ENCODE peak calls at places on chromosomes 2 and 18, in seven cellular contexts. One of them, this sample, is unnamed.

GRCh38 chr2:39642054-39642742 is 23.5 kb upstream of the TMEM178A start:
- DNase-seq in stimulated activated naive CD8-positive, alpha-beta T cell treated with anti-CD3 and anti-CD28 coated beads, Interleukin-15, amount 100 ng/mL, for 72 hours: no peak
- DNase-seq in AG09309: peak
- DNase-seq in activated effector memory CD4-positive, alpha-beta T cell treated with anti-CD3 and anti-CD28 coated beads, Interleukin-2, amount 50 U/mL, for 16 hours: no peak
- DNase-seq in choroid plexus epithelial cell: peak
- DNase-seq in CD8-positive, alpha-beta memory T cell: no peak
- DNase-seq in mucosa of gallbladder: peak
- DNase-seq in this sample: no peak

GRCh38 chr2:121689356-121689755 is 40.1 kb upstream of the CLASP1 start:
- DNase-seq in CD8-positive, alpha-beta memory T cell: no peak
- DNase-seq in AG09309: no peak
- DNase-seq in activated effector memory CD4-positive, alpha-beta T cell treated with anti-CD3 and anti-CD28 coated beads, Interleukin-2, amount 50 U/mL, for 16 hours: no peak
- DNase-seq in stimulated activated naive CD8-positive, alpha-beta T cell treated with anti-CD3 and anti-CD28 coated beads, Interleukin-15, amount 100 ng/mL, for 72 hours: no peak
- DNase-seq in mucosa of gallbladder: no peak
- DNase-seq in choroid plexus epithelial cell: peak
- DNase-seq in this sample: no peak

GRCh38 chr18:73979742-73980141 is 167.9 kb downstream of the FBXO15 start:
- DNase-seq in activated effector memory CD4-positive, alpha-beta T cell treated with anti-CD3 and anti-CD28 coated beads, Interleukin-2, amount 50 U/mL, for 16 hours: no peak
- DNase-seq in mucosa of gallbladder: no peak
- DNase-seq in CD8-positive, alpha-beta memory T cell: no peak
- DNase-seq in stimulated activated naive CD8-positive, alpha-beta T cell treated with anti-CD3 and anti-CD28 coated beads, Interleukin-15, amount 100 ng/mL, for 72 hours: no peak
- DNase-seq in AG09309: peak
- DNase-seq in choroid plexus epithelial cell: peak
- DNase-seq in this sample: no peak

GRCh38 chr2:11344956-11345671 is 678 bp upstream of the ROCK2 start:
- DNase-seq in mucosa of gallbladder: peak
- DNase-seq in CD8-positive, alpha-beta memory T cell: peak
- DNase-seq in stimulated activated naive CD8-positive, alpha-beta T cell treated with anti-CD3 and anti-CD28 coated beads, Interleukin-15, amount 100 ng/mL, for 72 hours: no peak
- DNase-seq in AG09309: peak
- DNase-seq in activated effector memory CD4-positive, alpha-beta T cell treated with anti-CD3 and anti-CD28 coated beads, Interleukin-2, amount 50 U/mL, for 16 hours: no peak
- DNase-seq in choroid plexus epithelial cell: peak
- DNase-seq in this sample: peak

GRCh38 chr2:239756392-239757153 is 268.6 kb downstream of the NDUFA10 start:
- DNase-seq in CD8-positive, alpha-beta memory T cell: no peak
- DNase-seq in activated effector memory CD4-positive, alpha-beta T cell treated with anti-CD3 and anti-CD28 coated beads, Interleukin-2, amount 50 U/mL, for 16 hours: no peak
- DNase-seq in choroid plexus epithelial cell: peak
- DNase-seq in AG09309: no peak
- DNase-seq in stimulated activated naive CD8-positive, alpha-beta T cell treated with anti-CD3 and anti-CD28 coated beads, Interleukin-15, amount 100 ng/mL, for 72 hours: no peak
- DNase-seq in mucosa of gallbladder: no peak
- DNase-seq in this sample: no peak

GRCh38 chr2:196481323-196481695 is 158.2 kb upstream of the CCDC150 start:
- DNase-seq in activated effector memory CD4-positive, alpha-beta T cell treated with anti-CD3 and anti-CD28 coated beads, Interleukin-2, amount 50 U/mL, for 16 hours: no peak
- DNase-seq in AG09309: peak
- DNase-seq in stimulated activated naive CD8-positive, alpha-beta T cell treated with anti-CD3 and anti-CD28 coated beads, Interleukin-15, amount 100 ng/mL, for 72 hours: no peak
- DNase-seq in CD8-positive, alpha-beta memory T cell: no peak
- DNase-seq in mucosa of gallbladder: no peak
- DNase-seq in choroid plexus epithelial cell: peak
- DNase-seq in this sample: no peak

GRCh38 chr2:196046123-196046917 is 22.3 kb downstream of the DNAH7 start:
- DNase-seq in choroid plexus epithelial cell: peak
- DNase-seq in CD8-positive, alpha-beta memory T cell: no peak
- DNase-seq in mucosa of gallbladder: no peak
- DNase-seq in activated effector memory CD4-positive, alpha-beta T cell treated with anti-CD3 and anti-CD28 coated beads, Interleukin-2, amount 50 U/mL, for 16 hours: no peak
- DNase-seq in AG09309: no peak
- DNase-seq in stimulated activated naive CD8-positive, alpha-beta T cell treated with anti-CD3 and anti-CD28 coated beads, Interleukin-15, amount 100 ng/mL, for 72 hours: no peak
- DNase-seq in this sample: no peak

GRCh38 chr2:120574620-120575019 is 161.0 kb upstream of the GLI2 start:
- DNase-seq in mucosa of gallbladder: no peak
- DNase-seq in AG09309: no peak
- DNase-seq in activated effector memory CD4-positive, alpha-beta T cell treated with anti-CD3 and anti-CD28 coated beads, Interleukin-2, amount 50 U/mL, for 16 hours: no peak
- DNase-seq in stimulated activated naive CD8-positive, alpha-beta T cell treated with anti-CD3 and anti-CD28 coated beads, Interleukin-15, amount 100 ng/mL, for 72 hours: no peak
- DNase-seq in CD8-positive, alpha-beta memory T cell: no peak
- DNase-seq in choroid plexus epithelial cell: no peak
- DNase-seq in this sample: no peak

GRCh38 chr18:39624934-39625333 is 2059.3 kb upstream of the CELF4 start:
- DNase-seq in activated effector memory CD4-positive, alpha-beta T cell treated with anti-CD3 and anti-CD28 coated beads, Interleukin-2, amount 50 U/mL, for 16 hours: no peak
- DNase-seq in stimulated activated naive CD8-positive, alpha-beta T cell treated with anti-CD3 and anti-CD28 coated beads, Interleukin-15, amount 100 ng/mL, for 72 hours: no peak
- DNase-seq in choroid plexus epithelial cell: peak
- DNase-seq in CD8-positive, alpha-beta memory T cell: no peak
- DNase-seq in AG09309: no peak
- DNase-seq in mucosa of gallbladder: no peak
- DNase-seq in this sample: no peak

GRCh38 chr18:78903436-78904178 is 76.0 kb upstream of the SALL3 start:
- DNase-seq in stimulated activated naive CD8-positive, alpha-beta T cell treated with anti-CD3 and anti-CD28 coated beads, Interleukin-15, amount 100 ng/mL, for 72 hours: no peak
- DNase-seq in CD8-positive, alpha-beta memory T cell: no peak
- DNase-seq in mucosa of gallbladder: no peak
- DNase-seq in choroid plexus epithelial cell: no peak
- DNase-seq in AG09309: no peak
- DNase-seq in activated effector memory CD4-positive, alpha-beta T cell treated with anti-CD3 and anti-CD28 coated beads, Interleukin-2, amount 50 U/mL, for 16 hours: no peak
- DNase-seq in this sample: no peak

GRCh38 chr2:235766206-235766794 is 272.5 kb downstream of the AGAP1 start:
- DNase-seq in mucosa of gallbladder: peak
- DNase-seq in AG09309: peak
- DNase-seq in stimulated activated naive CD8-positive, alpha-beta T cell treated with anti-CD3 and anti-CD28 coated beads, Interleukin-15, amount 100 ng/mL, for 72 hours: peak
- DNase-seq in choroid plexus epithelial cell: peak
- DNase-seq in activated effector memory CD4-positive, alpha-beta T cell treated with anti-CD3 and anti-CD28 coated beads, Interleukin-2, amount 50 U/mL, for 16 hours: peak
- DNase-seq in CD8-positive, alpha-beta memory T cell: peak
- DNase-seq in this sample: peak

GRCh38 chr2:96152301-96153165 is 7.3 kb upstream of the DUSP2 start:
- DNase-seq in choroid plexus epithelial cell: no peak
- DNase-seq in activated effector memory CD4-positive, alpha-beta T cell treated with anti-CD3 and anti-CD28 coated beads, Interleukin-2, amount 50 U/mL, for 16 hours: no peak
- DNase-seq in CD8-positive, alpha-beta memory T cell: no peak
- DNase-seq in AG09309: no peak
- DNase-seq in mucosa of gallbladder: no peak
- DNase-seq in stimulated activated naive CD8-positive, alpha-beta T cell treated with anti-CD3 and anti-CD28 coated beads, Interleukin-15, amount 100 ng/mL, for 72 hours: peak
- DNase-seq in this sample: no peak

GRCh38 chr2:239368906-239369584 is 31.8 kb downstream of the HDAC4 start:
- DNase-seq in AG09309: no peak
- DNase-seq in CD8-positive, alpha-beta memory T cell: no peak
- DNase-seq in mucosa of gallbladder: no peak
- DNase-seq in choroid plexus epithelial cell: no peak
- DNase-seq in stimulated activated naive CD8-positive, alpha-beta T cell treated with anti-CD3 and anti-CD28 coated beads, Interleukin-15, amount 100 ng/mL, for 72 hours: peak
- DNase-seq in activated effector memory CD4-positive, alpha-beta T cell treated with anti-CD3 and anti-CD28 coated beads, Interleukin-2, amount 50 U/mL, for 16 hours: peak
- DNase-seq in this sample: no peak

GRCh38 chr2:74498500-74499268 is 719 bp downstream of the LBX2 start:
- DNase-seq in stimulated activated naive CD8-positive, alpha-beta T cell treated with anti-CD3 and anti-CD28 coated beads, Interleukin-15, amount 100 ng/mL, for 72 hours: peak
- DNase-seq in mucosa of gallbladder: no peak
- DNase-seq in choroid plexus epithelial cell: no peak
- DNase-seq in CD8-positive, alpha-beta memory T cell: no peak
- DNase-seq in AG09309: no peak
- DNase-seq in activated effector memory CD4-positive, alpha-beta T cell treated with anti-CD3 and anti-CD28 coated beads, Interleukin-2, amount 50 U/mL, for 16 hours: peak
- DNase-seq in this sample: no peak

GRCh38 chr2:51722311-51722710 is 690.4 kb upstream of the NRXN1 start:
- DNase-seq in CD8-positive, alpha-beta memory T cell: no peak
- DNase-seq in activated effector memory CD4-positive, alpha-beta T cell treated with anti-CD3 and anti-CD28 coated beads, Interleukin-2, amount 50 U/mL, for 16 hours: no peak
- DNase-seq in choroid plexus epithelial cell: peak
- DNase-seq in mucosa of gallbladder: no peak
- DNase-seq in AG09309: no peak
- DNase-seq in stimulated activated naive CD8-positive, alpha-beta T cell treated with anti-CD3 and anti-CD28 coated beads, Interleukin-15, amount 100 ng/mL, for 72 hours: no peak
- DNase-seq in this sample: no peak

GRCh38 chr2:222554511-222554910 is 101.4 kb downstream of the FARSB start:
- DNase-seq in AG09309: no peak
- DNase-seq in CD8-positive, alpha-beta memory T cell: no peak
- DNase-seq in stimulated activated naive CD8-positive, alpha-beta T cell treated with anti-CD3 and anti-CD28 coated beads, Interleukin-15, amount 100 ng/mL, for 72 hours: no peak
- DNase-seq in choroid plexus epithelial cell: no peak
- DNase-seq in mucosa of gallbladder: no peak
- DNase-seq in activated effector memory CD4-positive, alpha-beta T cell treated with anti-CD3 and anti-CD28 coated beads, Interleukin-2, amount 50 U/mL, for 16 hours: no peak
- DNase-seq in this sample: no peak

GRCh38 chr2:137706786-137707613 is 257.3 kb upstream of the HNMT start:
- DNase-seq in activated effector memory CD4-positive, alpha-beta T cell treated with anti-CD3 and anti-CD28 coated beads, Interleukin-2, amount 50 U/mL, for 16 hours: no peak
- DNase-seq in choroid plexus epithelial cell: no peak
- DNase-seq in stimulated activated naive CD8-positive, alpha-beta T cell treated with anti-CD3 and anti-CD28 coated beads, Interleukin-15, amount 100 ng/mL, for 72 hours: no peak
- DNase-seq in CD8-positive, alpha-beta memory T cell: no peak
- DNase-seq in mucosa of gallbladder: no peak
- DNase-seq in AG09309: no peak
- DNase-seq in this sample: no peak

GRCh38 chr2:58207189-58207588 is 33.9 kb downstream of the FANCL start:
- DNase-seq in choroid plexus epithelial cell: no peak
- DNase-seq in CD8-positive, alpha-beta memory T cell: no peak
- DNase-seq in activated effector memory CD4-positive, alpha-beta T cell treated with anti-CD3 and anti-CD28 coated beads, Interleukin-2, amount 50 U/mL, for 16 hours: no peak
- DNase-seq in AG09309: no peak
- DNase-seq in stimulated activated naive CD8-positive, alpha-beta T cell treated with anti-CD3 and anti-CD28 coated beads, Interleukin-15, amount 100 ng/mL, for 72 hours: no peak
- DNase-seq in mucosa of gallbladder: no peak
- DNase-seq in this sample: no peak

GRCh38 chr2:160651416-160652200 is 158.0 kb upstream of the RBMS1 start:
- DNase-seq in choroid plexus epithelial cell: peak
- DNase-seq in stimulated activated naive CD8-positive, alpha-beta T cell treated with anti-CD3 and anti-CD28 coated beads, Interleukin-15, amount 100 ng/mL, for 72 hours: no peak
- DNase-seq in mucosa of gallbladder: no peak
- DNase-seq in CD8-positive, alpha-beta memory T cell: no peak
- DNase-seq in AG09309: peak
- DNase-seq in activated effector memory CD4-positive, alpha-beta T cell treated with anti-CD3 and anti-CD28 coated beads, Interleukin-2, amount 50 U/mL, for 16 hours: no peak
- DNase-seq in this sample: no peak

GRCh38 chr2:120879401-120880295 is 144.0 kb downstream of the GLI2 start:
- DNase-seq in CD8-positive, alpha-beta memory T cell: no peak
- DNase-seq in AG09309: no peak
- DNase-seq in stimulated activated naive CD8-positive, alpha-beta T cell treated with anti-CD3 and anti-CD28 coated beads, Interleukin-15, amount 100 ng/mL, for 72 hours: no peak
- DNase-seq in activated effector memory CD4-positive, alpha-beta T cell treated with anti-CD3 and anti-CD28 coated beads, Interleukin-2, amount 50 U/mL, for 16 hours: no peak
- DNase-seq in mucosa of gallbladder: no peak
- DNase-seq in choroid plexus epithelial cell: no peak
- DNase-seq in this sample: no peak

GRCh38 chr2:150888337-150888736 is 373.3 kb downstream of the RBM43 start:
- DNase-seq in stimulated activated naive CD8-positive, alpha-beta T cell treated with anti-CD3 and anti-CD28 coated beads, Interleukin-15, amount 100 ng/mL, for 72 hours: no peak
- DNase-seq in AG09309: peak
- DNase-seq in activated effector memory CD4-positive, alpha-beta T cell treated with anti-CD3 and anti-CD28 coated beads, Interleukin-2, amount 50 U/mL, for 16 hours: no peak
- DNase-seq in mucosa of gallbladder: no peak
- DNase-seq in choroid plexus epithelial cell: peak
- DNase-seq in CD8-positive, alpha-beta memory T cell: no peak
- DNase-seq in this sample: no peak

GRCh38 chr2:231672617-231673347 is 35.5 kb upstream of the PTMA start:
- DNase-seq in choroid plexus epithelial cell: peak
- DNase-seq in stimulated activated naive CD8-positive, alpha-beta T cell treated with anti-CD3 and anti-CD28 coated beads, Interleukin-15, amount 100 ng/mL, for 72 hours: no peak
- DNase-seq in AG09309: no peak
- DNase-seq in activated effector memory CD4-positive, alpha-beta T cell treated with anti-CD3 and anti-CD28 coated beads, Interleukin-2, amount 50 U/mL, for 16 hours: no peak
- DNase-seq in CD8-positive, alpha-beta memory T cell: peak
- DNase-seq in mucosa of gallbladder: no peak
- DNase-seq in this sample: peak

GRCh38 chr2:28045676-28046351 is 155.3 kb downstream of the BABAM2 start:
- DNase-seq in mucosa of gallbladder: no peak
- DNase-seq in AG09309: no peak
- DNase-seq in activated effector memory CD4-positive, alpha-beta T cell treated with anti-CD3 and anti-CD28 coated beads, Interleukin-2, amount 50 U/mL, for 16 hours: no peak
- DNase-seq in stimulated activated naive CD8-positive, alpha-beta T cell treated with anti-CD3 and anti-CD28 coated beads, Interleukin-15, amount 100 ng/mL, for 72 hours: no peak
- DNase-seq in choroid plexus epithelial cell: no peak
- DNase-seq in CD8-positive, alpha-beta memory T cell: no peak
- DNase-seq in this sample: no peak

GRCh38 chr2:241008711-241009121 is 10.3 kb downstream of the SNED1 start:
- DNase-seq in choroid plexus epithelial cell: no peak
- DNase-seq in stimulated activated naive CD8-positive, alpha-beta T cell treated with anti-CD3 and anti-CD28 coated beads, Interleukin-15, amount 100 ng/mL, for 72 hours: no peak
- DNase-seq in activated effector memory CD4-positive, alpha-beta T cell treated with anti-CD3 and anti-CD28 coated beads, Interleukin-2, amount 50 U/mL, for 16 hours: no peak
- DNase-seq in AG09309: no peak
- DNase-seq in mucosa of gallbladder: peak
- DNase-seq in CD8-positive, alpha-beta memory T cell: no peak
- DNase-seq in this sample: no peak

GRCh38 chr2:229273384-229274338 is 2.6 kb upstream of the PID1 start:
- DNase-seq in CD8-positive, alpha-beta memory T cell: no peak
- DNase-seq in mucosa of gallbladder: peak
- DNase-seq in activated effector memory CD4-positive, alpha-beta T cell treated with anti-CD3 and anti-CD28 coated beads, Interleukin-2, amount 50 U/mL, for 16 hours: no peak
- DNase-seq in choroid plexus epithelial cell: peak
- DNase-seq in AG09309: peak
- DNase-seq in stimulated activated naive CD8-positive, alpha-beta T cell treated with anti-CD3 and anti-CD28 coated beads, Interleukin-15, amount 100 ng/mL, for 72 hours: no peak
- DNase-seq in this sample: no peak

This sample was measured in stimulated activated naive B cell treated with anti-CD40 and anti-IgM and Interleukin-4, amounts not matched to agents 10 μg/mL and 1 μg/mL and 100 μg/mL, for 72 hours.